ENCODE peak calls at places on chromosomes 5 and 9, in seven cellular contexts. H, Z, N, G, V, X and W are unnamed samples. For H3K4me1, the result is how much of the 10 kb centered on the place peaks cover.

GRCh38 chr5:141958113-141958512 is at the start of gene PCDH12:
- DNase-seq in V (peak), N (peak), Z (peak), H (no peak), X (no peak), G (peak), W (peak)

GRCh38 chr9:100355561-100355960 is 2.8 kb upstream of the TEX10 start:
- DNase-seq in H (no peak), V (no peak), Z (no peak), G (no peak), X (no peak), N (no peak), W (no peak)

GRCh38 chr9:137956039-137956438 is 78.5 kb downstream of the CACNA1B start:
- DNase-seq in H (no peak), G (no peak), N (no peak), Z (no peak), X (no peak), V (no peak), W (no peak)

GRCh38 chr5:113523168-113523567 is 9.7 kb downstream of the YTHDC2 start:
- DNase-seq in N (no peak), X (no peak), V (no peak), Z (no peak), H (no peak), G (no peak), W (no peak)

GRCh38 chr5:96881511-96882115 is 5.3 kb downstream of the ERAP2 start:
- DNase-seq in Z (no peak), H (no peak), G (no peak), N (no peak), V (peak), X (peak), W (no peak)

GRCh38 chr9:124010303-124010664 is 1.3 kb upstream of the LHX2 start:
- DNase-seq in H (no peak), V (no peak), Z (no peak), X (no peak), G (no peak), N (no peak), W (no peak)

GRCh38 chr5:68883441-68883840 is 210.4 kb upstream of the SLC30A5 start:
- DNase-seq in Z (no peak), G (no peak), X (no peak), V (no peak), N (no peak), H (no peak), W (no peak)

GRCh38 chr5:58363444-58363843 is 96.4 kb downstream of the PLK2 start:
- DNase-seq in N (no peak), G (no peak), H (no peak), V (no peak), X (no peak), Z (no peak), W (no peak)

GRCh38 chr9:23123048-23123632 is 676.5 kb downstream of the DMRTA1 start:
- DNase-seq in V (peak), N (peak), H (no peak), G (no peak), Z (peak), X (peak), W (peak)

GRCh38 chr5:172564187-172564586 is 76.9 kb upstream of the NEURL1B start:
- DNase-seq in G (no peak), H (no peak), N (no peak), V (no peak), Z (no peak), X (no peak), W (no peak)

GRCh38 chr5:67476531-67476930 is 279.9 kb upstream of the CD180 start:
- DNase-seq in N (no peak), V (no peak), H (no peak), X (no peak), G (no peak), Z (peak), W (no peak)

GRCh38 chr5:180808461-180809000 is 5.9 kb upstream of the MGAT1 start:
- DNase-seq in G (no peak), X (no peak), H (no peak), V (no peak), N (peak), Z (no peak), W (no peak)

GRCh38 chr5:88049156-88049555 is 219.5 kb downstream of the TMEM161B start:
- DNase-seq in V (no peak), X (no peak), H (no peak), N (no peak), Z (no peak), G (no peak), W (no peak)

GRCh38 chr5:18305288-18305899 is 671.1 kb downstream of the TAF11L14 start:
- DNase-seq in X (peak), Z (peak), G (no peak), N (no peak), H (peak), V (peak), W (no peak)

GRCh38 chr5:177189416-177189815 is 55.8 kb downstream of the NSD1 start:
- DNase-seq in X (no peak), G (no peak), Z (no peak), V (no peak), N (no peak), H (no peak), W (no peak)

GRCh38 chr5:146564036-146564762 is 48.2 kb upstream of the GPR151 start:
- DNase-seq in Z (no peak), H (no peak), G (no peak), V (no peak), X (peak), N (no peak), W (no peak)

GRCh38 chr9:12133416-12133815 is 559.8 kb upstream of the TYRP1 start:
- DNase-seq in Z (no peak), X (no peak), H (no peak), V (no peak), N (no peak), G (no peak), W (no peak)

GRCh38 chr5:134226441-134227192 is 744 bp upstream of the PPP2CA start:
- DNase-seq in H (no peak), X (no peak), V (no peak), Z (no peak), N (peak), G (no peak), W (peak)

GRCh38 chr5:74762599-74762998 is 4.3 kb downstream of the GFM2 start:
- DNase-seq in H (peak), X (peak), V (peak), N (no peak), Z (no peak), G (no peak), W (peak)

GRCh38 chr5:39494099-39494498 is 69.3 kb upstream of the DAB2 start:
- DNase-seq in N (no peak), X (no peak), V (peak), Z (no peak), H (no peak), G (no peak), W (no peak)

GRCh38 chr9:97934321-97935115 is 3.5 kb downstream of the HEMGN start:
- DNase-seq in H (no peak), Z (peak), N (no peak), V (no peak), X (no peak), G (no peak), W (no peak)

GRCh38 chr5:96064905-96065304 is 103.3 kb upstream of the ELL2 start:
- DNase-seq in Z (no peak), H (no peak), G (no peak), X (no peak), N (no peak), V (no peak), W (no peak)

GRCh38 chr9:96566401-96567202 is 53.0 kb downstream of the CDC14B start:
- DNase-seq in X (peak), G (peak), V (peak), N (peak), H (peak), Z (peak), W (peak)

GRCh38 chr9:92745236-92745790 is 19.3 kb downstream of the BICD2 start:
- DNase-seq in Z (no peak), X (no peak), G (no peak), H (no peak), N (no peak), V (no peak), W (no peak)
- H3K4me1 ChIP-seq in Z (under half), X (under half), G (half or more), H (under half), N (half or more), V (under half), W (half or more)

DNA sequence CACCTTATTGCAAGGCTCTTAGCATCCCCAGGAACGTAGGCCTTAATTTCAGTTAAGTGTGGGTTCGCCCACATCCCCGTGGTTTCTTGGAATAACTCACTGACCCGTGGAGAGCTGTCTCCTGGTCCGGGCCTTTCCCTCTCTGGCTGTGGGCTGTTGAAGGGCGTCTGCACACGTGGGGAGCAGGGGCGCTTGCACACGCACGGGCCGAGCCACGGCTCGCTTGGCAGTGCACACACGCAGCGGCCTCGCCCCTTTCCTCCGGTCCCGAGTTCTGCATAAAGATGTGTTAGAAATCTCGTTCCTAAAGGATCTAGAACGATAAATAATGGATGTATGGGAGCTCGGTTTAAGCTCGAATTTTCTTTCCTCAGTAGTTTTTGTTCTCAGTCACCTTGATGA is 141.9 kb downstream of the PBX3 start:
- DNase-seq in X (no peak), N (no peak), Z (no peak), V (peak), G (peak), H (no peak), W (peak)
- H3K4me1 ChIP-seq in X (under half), N (under half), Z (under half), V (under half), G (half or more), H (under half), W (under half)

DNA sequence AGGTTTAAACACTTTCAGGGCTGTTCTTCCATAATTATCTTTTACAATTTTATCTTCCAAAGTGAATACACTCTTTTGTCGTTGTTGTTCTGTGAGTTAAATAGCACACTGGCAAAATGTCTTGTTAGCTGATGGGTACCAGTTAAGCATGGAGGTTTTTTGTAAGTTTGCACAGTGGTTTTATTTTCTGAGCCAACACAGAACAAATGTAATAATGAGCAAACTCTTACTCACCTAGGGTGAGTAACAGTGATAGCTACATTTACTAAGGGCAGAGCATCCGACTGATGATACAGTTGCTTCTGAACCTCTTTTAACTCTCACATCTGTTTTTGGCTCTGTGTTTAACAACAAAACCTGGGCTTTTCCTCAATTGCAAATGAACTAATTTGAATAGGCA is 103.2 kb downstream of the CTNND2 start:
- DNase-seq in V (no peak), N (no peak), G (no peak), H (no peak), Z (no peak), X (peak), W (no peak)
- H3K4me1 ChIP-seq in V (under half), N (under half), G (under half), H (under half), Z (under half), X (under half), W (under half)

GRCh38 chr5:132226516-132227234 is 978 bp downstream of the P4HA2 start:
- DNase-seq in G (no peak), X (no peak), H (no peak), Z (no peak), N (peak), V (peak), W (peak)
- H3K4me1 ChIP-seq in G (half or more), X (under half), H (under half), Z (under half), N (half or more), V (under half), W (under half)

DNA sequence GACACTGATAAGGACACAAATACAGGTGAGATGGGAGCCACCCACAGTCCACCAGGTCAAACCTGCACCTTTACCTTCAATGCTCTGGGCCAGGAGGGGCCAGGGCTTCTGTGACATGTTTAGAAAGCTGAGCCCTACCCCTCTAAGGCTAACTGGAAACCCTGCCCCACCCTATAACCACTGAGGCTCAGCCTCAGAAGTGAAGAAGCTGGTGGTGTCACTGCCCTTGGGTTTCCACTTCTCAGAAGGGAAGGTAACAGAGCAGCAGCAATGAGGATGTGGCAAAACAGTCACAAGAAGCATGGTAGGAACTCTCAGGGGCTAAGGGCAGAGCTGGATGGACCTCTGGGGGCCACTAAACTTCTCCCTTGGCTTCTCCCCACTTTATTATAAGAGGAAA is 6.0 kb downstream of the PDGFRB start:
- DNase-seq in V (no peak), Z (no peak), N (no peak), G (no peak), X (no peak), H (no peak), W (no peak)
- H3K4me1 ChIP-seq in V (under half), Z (under half), N (under half), G (under half), X (under half), H (under half), W (under half)

GRCh38 chr5:107365355-107366109 is 305.2 kb downstream of the EFNA5 start:
- DNase-seq in X (peak), H (no peak), N (no peak), V (peak), G (no peak), Z (peak), W (no peak)

GRCh38 chr5:107368593-107368992 is 302.1 kb downstream of the EFNA5 start:
- DNase-seq in N (no peak), H (no peak), V (no peak), Z (no peak), X (no peak), G (no peak), W (no peak)

GRCh38 chr5:107369622-107370021 is 301.1 kb downstream of the EFNA5 start:
- DNase-seq in G (no peak), H (no peak), N (no peak), X (no peak), V (no peak), Z (no peak), W (no peak)

GRCh38 chr5:107367480-107367879 is 303.3 kb downstream of the EFNA5 start:
- DNase-seq in Z (peak), X (no peak), G (no peak), N (no peak), V (no peak), H (no peak), W (no peak)

DNA sequence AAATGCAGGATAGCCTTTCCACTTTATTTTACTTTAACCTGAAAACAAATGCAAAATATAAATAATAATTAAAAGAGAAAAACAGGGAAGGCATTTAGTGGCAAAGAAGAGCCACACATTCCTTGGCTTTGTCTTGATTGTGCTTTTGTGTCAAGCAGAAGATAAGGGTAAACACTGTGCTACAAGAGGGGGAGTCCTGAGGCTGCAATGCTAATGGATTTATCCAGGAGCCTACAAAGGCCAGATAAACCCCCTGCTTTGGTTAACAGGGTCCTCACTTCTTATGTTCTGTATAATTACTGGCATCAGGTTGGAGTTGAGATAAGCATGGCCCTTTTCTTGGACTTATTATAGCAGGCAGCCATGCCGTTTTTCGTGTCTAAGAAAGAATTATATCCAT is 302.8 kb downstream of the EFNA5 start:
- DNase-seq in G (no peak), N (no peak), Z (no peak), X (no peak), H (no peak), V (no peak), W (no peak)
- H3K4me1 ChIP-seq in G (under half), N (under half), Z (under half), X (under half), H (under half), V (under half), W (under half)

GRCh38 chr9:89452561-89452960 is 45.4 kb downstream of the SEMA4D start:
- DNase-seq in H (no peak), V (no peak), N (no peak), X (no peak), G (no peak), Z (no peak), W (no peak)
- H3K4me1 ChIP-seq in H (under half), V (under half), N (under half), X (under half), G (under half), Z (under half), W (under half)

GRCh38 chr9:78393340-78393739 is 96.4 kb downstream of the PSAT1 start:
- DNase-seq in N (no peak), Z (no peak), G (no peak), X (no peak), V (no peak), H (no peak), W (no peak)
- H3K4me1 ChIP-seq in N (under half), Z (under half), G (under half), X (under half), V (under half), H (under half), W (under half)

DNA sequence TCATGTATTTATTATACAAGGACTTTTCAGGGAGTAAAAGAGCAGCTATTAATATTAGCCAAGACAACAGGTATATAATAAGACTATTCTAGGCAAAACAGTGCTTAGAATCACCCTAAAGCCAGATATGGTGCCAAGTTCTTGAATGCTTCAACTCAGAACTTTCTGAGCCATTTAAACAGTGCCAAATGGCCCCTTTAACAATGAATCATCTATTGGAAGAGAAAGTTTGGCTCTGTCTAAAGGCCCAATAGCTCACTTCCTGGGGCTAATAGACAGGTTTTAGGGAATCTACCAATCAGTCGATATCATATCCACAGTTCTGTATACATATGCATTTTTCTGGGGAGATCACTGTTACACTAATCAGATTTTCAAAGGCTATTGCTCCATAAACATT is 42.9 kb downstream of the ZNF474 start:
- DNase-seq in X (no peak), G (no peak), N (no peak), H (no peak), V (no peak), Z (no peak), W (no peak)
- H3K4me1 ChIP-seq in X (under half), G (under half), N (under half), H (under half), V (under half), Z (under half), W (under half)